ENCODE peak calls at places on chromosome 12, in seven cellular contexts. One of them, this sample, is unnamed.
A peak's percentile ranks its signal among the peaks of the same experiment; 100 is the strongest.

GRCh38 chr12:123938679-123939480 is 33.8 kb downstream of the CCDC92 start:
- DNase-seq in omental fat pad: no peak
- DNase-seq in WERI-Rb-1: peak; percentile 41
- DNase-seq in K562: peak; percentile 37
- DNase-seq in mucosa of descending colon: no peak
- DNase-seq in astrocyte of the cerebellum: no peak
- DNase-seq in fibroblast of lung: no peak
- DNase-seq in this sample: peak; percentile 37

GRCh38 chr12:93518725-93519124 is 51.4 kb downstream of the MRPL42 start:
- DNase-seq in WERI-Rb-1: no peak
- DNase-seq in omental fat pad: no peak
- DNase-seq in K562: no peak
- DNase-seq in fibroblast of lung: peak; percentile 74
- DNase-seq in astrocyte of the cerebellum: no peak
- DNase-seq in mucosa of descending colon: no peak
- DNase-seq in this sample: no peak

GRCh38 chr12:48142818-48143674 is 14.3 kb downstream of the ASB8 start:
- DNase-seq in K562: no peak
- DNase-seq in astrocyte of the cerebellum: no peak
- DNase-seq in WERI-Rb-1: no peak
- DNase-seq in omental fat pad: no peak
- DNase-seq in fibroblast of lung: no peak
- DNase-seq in mucosa of descending colon: no peak
- DNase-seq in this sample: no peak

GRCh38 chr12:89707992-89708792 is 446 bp downstream of the ATP2B1 start:
- DNase-seq in K562: peak; percentile 65
- DNase-seq in omental fat pad: no peak
- DNase-seq in mucosa of descending colon: peak; percentile 43
- DNase-seq in WERI-Rb-1: peak; percentile 36
- DNase-seq in fibroblast of lung: no peak
- DNase-seq in astrocyte of the cerebellum: no peak
- DNase-seq in this sample: peak; percentile 53

GRCh38 chr12:48191096-48191495 is 7.7 kb downstream of the CCDC184 start:
- DNase-seq in fibroblast of lung: no peak
- DNase-seq in omental fat pad: no peak
- DNase-seq in K562: no peak
- DNase-seq in WERI-Rb-1: no peak
- DNase-seq in astrocyte of the cerebellum: no peak
- DNase-seq in mucosa of descending colon: no peak
- DNase-seq in this sample: no peak

GRCh38 chr12:130761537-130762318 is 45.6 kb upstream of the RIMBP2 start:
- DNase-seq in fibroblast of lung: peak; percentile 61
- DNase-seq in mucosa of descending colon: peak; percentile 63
- DNase-seq in omental fat pad: no peak
- DNase-seq in K562: peak; percentile 56
- DNase-seq in WERI-Rb-1: peak; percentile 74
- DNase-seq in astrocyte of the cerebellum: no peak
- DNase-seq in this sample: peak; percentile 76

GRCh38 chr12:39628836-39629235 is 9.2 kb upstream of the ABCD2 start:
- DNase-seq in fibroblast of lung: no peak
- DNase-seq in K562: no peak
- DNase-seq in omental fat pad: no peak
- DNase-seq in mucosa of descending colon: no peak
- DNase-seq in astrocyte of the cerebellum: no peak
- DNase-seq in WERI-Rb-1: no peak
- DNase-seq in this sample: no peak

GRCh38 chr12:20011200-20011599 is 357.1 kb upstream of the PDE3A start:
- DNase-seq in WERI-Rb-1: no peak
- DNase-seq in omental fat pad: no peak
- DNase-seq in astrocyte of the cerebellum: peak; percentile 32
- DNase-seq in K562: no peak
- DNase-seq in mucosa of descending colon: peak; percentile 92
- DNase-seq in fibroblast of lung: no peak
- DNase-seq in this sample: no peak

DNA sequence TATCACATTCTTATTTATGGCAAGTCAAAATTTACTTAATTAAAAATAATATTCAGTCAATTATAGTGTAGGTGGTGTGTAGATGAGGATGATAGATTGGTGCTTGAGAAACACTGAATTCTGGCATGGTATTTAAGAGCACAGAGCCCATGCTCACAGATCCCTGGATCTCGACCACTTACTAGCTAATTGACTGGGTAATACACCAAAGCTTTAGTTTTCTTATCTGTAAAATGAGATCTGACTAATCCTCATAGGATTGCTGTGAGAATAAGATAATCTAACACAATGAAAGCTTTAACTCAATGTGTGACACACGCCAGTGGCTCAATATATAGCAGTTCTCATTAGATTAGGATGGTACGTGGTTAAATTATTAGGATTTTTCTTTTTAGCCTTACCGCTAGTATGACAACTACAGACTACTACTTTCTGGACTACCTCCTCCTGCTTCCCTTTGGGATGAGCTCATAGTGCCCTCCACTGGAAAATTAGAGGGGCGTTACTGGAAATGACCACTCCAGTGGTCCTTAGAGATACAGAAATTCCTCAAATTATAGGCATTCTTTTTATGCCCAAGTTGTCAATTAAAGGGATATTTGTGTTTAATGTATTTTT is 482.8 kb upstream of the TBX3 start:
- DNase-seq in astrocyte of the cerebellum: no peak
- DNase-seq in mucosa of descending colon: no peak
- DNase-seq in K562: no peak
- DNase-seq in omental fat pad: no peak
- DNase-seq in WERI-Rb-1: peak; percentile 12
- DNase-seq in fibroblast of lung: peak; percentile 67
- DNase-seq in this sample: no peak
- TF ChIP-seq CTCF in astrocyte of the cerebellum: peak; percentile 31
- TF ChIP-seq CTCF in mucosa of descending colon: no peak
- TF ChIP-seq CTCF in K562: no peak
- TF ChIP-seq CTCF in omental fat pad: no peak
- TF ChIP-seq CTCF in WERI-Rb-1: no peak
- TF ChIP-seq CTCF in fibroblast of lung: peak; percentile 39
- TF ChIP-seq CTCF in this sample: no peak

GRCh38 chr12:121009744-121010143 is 6.5 kb downstream of the C12orf43 start:
- DNase-seq in omental fat pad: no peak
- DNase-seq in mucosa of descending colon: peak; percentile 81
- DNase-seq in fibroblast of lung: peak; percentile 54
- DNase-seq in K562: no peak
- DNase-seq in astrocyte of the cerebellum: peak; percentile 13
- DNase-seq in WERI-Rb-1: peak; percentile 60
- DNase-seq in this sample: no peak
- TF ChIP-seq CTCF in omental fat pad: no peak
- TF ChIP-seq CTCF in mucosa of descending colon: no peak
- TF ChIP-seq CTCF in fibroblast of lung: peak; percentile 43
- TF ChIP-seq CTCF in K562: peak; percentile 38
- TF ChIP-seq CTCF in astrocyte of the cerebellum: peak; percentile 63
- TF ChIP-seq CTCF in WERI-Rb-1: peak; percentile 72
- TF ChIP-seq CTCF in this sample: no peak

GRCh38 chr12:3680919-3681594 is 71.9 kb downstream of the CRACR2A start:
- DNase-seq in K562: no peak
- DNase-seq in fibroblast of lung: peak; percentile 43
- DNase-seq in omental fat pad: no peak
- DNase-seq in WERI-Rb-1: peak; percentile 54
- DNase-seq in mucosa of descending colon: peak; percentile 72
- DNase-seq in astrocyte of the cerebellum: no peak
- DNase-seq in this sample: no peak
- TF ChIP-seq CTCF in K562: no peak
- TF ChIP-seq CTCF in fibroblast of lung: no peak
- TF ChIP-seq CTCF in omental fat pad: no peak
- TF ChIP-seq CTCF in WERI-Rb-1: peak; percentile 83
- TF ChIP-seq CTCF in mucosa of descending colon: no peak
- TF ChIP-seq CTCF in astrocyte of the cerebellum: no peak
- TF ChIP-seq CTCF in this sample: no peak

DNA sequence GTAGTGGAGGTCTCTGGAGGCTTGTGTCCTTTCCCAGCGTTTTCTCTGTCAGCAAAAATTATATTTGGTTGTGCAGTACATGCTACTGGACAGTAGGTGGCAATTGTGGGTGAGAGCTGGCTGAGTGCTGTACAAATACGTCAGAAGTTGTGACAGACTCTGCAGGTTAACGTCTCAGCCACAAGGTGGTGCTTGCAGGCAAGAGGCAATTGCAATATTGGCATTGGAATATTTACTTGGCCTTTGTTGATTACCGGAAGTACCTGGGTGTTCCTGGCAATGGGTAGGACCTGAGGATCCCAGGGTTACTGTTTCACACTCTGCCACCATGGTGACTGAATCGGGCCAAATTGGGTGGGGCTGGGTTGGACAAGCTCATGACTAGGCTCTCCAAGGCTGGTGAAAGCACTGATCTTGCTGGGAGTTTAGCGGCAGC is 333.9 kb upstream of the LMO3 start:
- DNase-seq in astrocyte of the cerebellum: peak; percentile 67
- DNase-seq in WERI-Rb-1: peak; percentile 81
- DNase-seq in K562: peak; percentile 37
- DNase-seq in omental fat pad: no peak
- DNase-seq in mucosa of descending colon: peak; percentile 68
- DNase-seq in fibroblast of lung: peak; percentile 2
- DNase-seq in this sample: peak; percentile 31
- TF ChIP-seq CTCF in astrocyte of the cerebellum: peak; percentile 91
- TF ChIP-seq CTCF in WERI-Rb-1: peak; percentile 91
- TF ChIP-seq CTCF in K562: peak; percentile 34
- TF ChIP-seq CTCF in omental fat pad: no peak
- TF ChIP-seq CTCF in mucosa of descending colon: peak; percentile 54
- TF ChIP-seq CTCF in fibroblast of lung: no peak
- TF ChIP-seq CTCF in this sample: peak; percentile 56

GRCh38 chr12:105961821-105962671 is 176.7 kb downstream of the NUAK1 start:
- DNase-seq in mucosa of descending colon: no peak
- DNase-seq in K562: no peak
- DNase-seq in astrocyte of the cerebellum: no peak
- DNase-seq in fibroblast of lung: no peak
- DNase-seq in omental fat pad: no peak
- DNase-seq in WERI-Rb-1: no peak
- DNase-seq in this sample: no peak

GRCh38 chr12:105970885-105971284 is 167.9 kb downstream of the NUAK1 start:
- DNase-seq in WERI-Rb-1: no peak
- DNase-seq in fibroblast of lung: no peak
- DNase-seq in K562: no peak
- DNase-seq in astrocyte of the cerebellum: no peak
- DNase-seq in mucosa of descending colon: no peak
- DNase-seq in omental fat pad: no peak
- DNase-seq in this sample: no peak

GRCh38 chr12:105967038-105967776 is 171.5 kb downstream of the NUAK1 start:
- DNase-seq in mucosa of descending colon: no peak
- DNase-seq in WERI-Rb-1: no peak
- DNase-seq in fibroblast of lung: peak; percentile 44
- DNase-seq in astrocyte of the cerebellum: no peak
- DNase-seq in K562: no peak
- DNase-seq in omental fat pad: no peak
- DNase-seq in this sample: no peak

GRCh38 chr12:105968025-105968424 is 170.7 kb downstream of the NUAK1 start:
- DNase-seq in mucosa of descending colon: no peak
- DNase-seq in K562: no peak
- DNase-seq in astrocyte of the cerebellum: no peak
- DNase-seq in WERI-Rb-1: no peak
- DNase-seq in omental fat pad: no peak
- DNase-seq in fibroblast of lung: no peak
- DNase-seq in this sample: no peak
- TF ChIP-seq CTCF in mucosa of descending colon: no peak
- TF ChIP-seq CTCF in K562: no peak
- TF ChIP-seq CTCF in astrocyte of the cerebellum: no peak
- TF ChIP-seq CTCF in WERI-Rb-1: no peak
- TF ChIP-seq CTCF in omental fat pad: no peak
- TF ChIP-seq CTCF in fibroblast of lung: no peak
- TF ChIP-seq CTCF in this sample: no peak

DNA sequence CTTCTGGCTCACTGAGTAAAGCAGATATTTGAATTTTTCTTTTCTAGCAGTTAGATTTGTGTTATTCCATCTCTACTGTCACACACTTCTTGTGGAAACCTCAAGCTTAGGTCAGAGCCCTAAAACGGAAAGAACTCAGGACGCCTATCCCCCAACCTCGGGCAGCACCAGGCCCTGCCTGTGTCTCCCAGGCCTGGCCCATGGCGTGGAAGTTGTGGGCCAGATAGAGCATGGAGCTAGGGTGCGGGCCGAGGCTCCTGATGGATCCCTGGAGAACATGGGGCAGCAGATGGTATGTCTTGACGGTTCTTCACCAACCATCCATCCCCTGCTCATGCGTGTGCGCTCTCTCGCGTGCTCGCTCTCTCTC is 20.6 kb downstream of the P2RX4 start:
- DNase-seq in omental fat pad: no peak
- DNase-seq in astrocyte of the cerebellum: no peak
- DNase-seq in mucosa of descending colon: no peak
- DNase-seq in K562: no peak
- DNase-seq in fibroblast of lung: no peak
- DNase-seq in WERI-Rb-1: no peak
- DNase-seq in this sample: no peak
- TF ChIP-seq CTCF in omental fat pad: no peak
- TF ChIP-seq CTCF in astrocyte of the cerebellum: no peak
- TF ChIP-seq CTCF in mucosa of descending colon: no peak
- TF ChIP-seq CTCF in K562: no peak
- TF ChIP-seq CTCF in fibroblast of lung: no peak
- TF ChIP-seq CTCF in WERI-Rb-1: no peak
- TF ChIP-seq CTCF in this sample: peak; percentile 62